ENCODE peak calls at places on chromosome 19, in seven cellular contexts. One of them, this sample, is unnamed.
A peak's percentile ranks its signal among the peaks of the same experiment; 100 is the strongest.

GRCh38 chr19:38737921-38738731 is 6.1 kb downstream of the CAPN12 start:
- DNase-seq in AG04450: no peak
- DNase-seq in anterior cingulate cortex: no peak
- DNase-seq in upper lobe of right lung: peak; percentile 63
- DNase-seq in CD8-positive, alpha-beta T cell: no peak
- DNase-seq in tibial artery: no peak
- DNase-seq in stimulated activated CD4-positive, alpha-beta T cell treated with anti-CD3 and anti-CD28 coated beads, TNF-alpha, amount 100 ng/mL, for 48 hours: no peak
- DNase-seq in this sample: no peak

GRCh38 chr19:54165222-54165621 is 5.7 kb upstream of the LENG1 start:
- DNase-seq in stimulated activated CD4-positive, alpha-beta T cell treated with anti-CD3 and anti-CD28 coated beads, TNF-alpha, amount 100 ng/mL, for 48 hours: no peak
- DNase-seq in AG04450: no peak
- DNase-seq in upper lobe of right lung: no peak
- DNase-seq in CD8-positive, alpha-beta T cell: no peak
- DNase-seq in anterior cingulate cortex: no peak
- DNase-seq in tibial artery: no peak
- DNase-seq in this sample: no peak

GRCh38 chr19:13644648-13645047 is 119.7 kb upstream of the MRI1 start:
- DNase-seq in tibial artery: no peak
- DNase-seq in stimulated activated CD4-positive, alpha-beta T cell treated with anti-CD3 and anti-CD28 coated beads, TNF-alpha, amount 100 ng/mL, for 48 hours: no peak
- DNase-seq in anterior cingulate cortex: no peak
- DNase-seq in upper lobe of right lung: no peak
- DNase-seq in AG04450: no peak
- DNase-seq in CD8-positive, alpha-beta T cell: no peak
- DNase-seq in this sample: no peak

GRCh38 chr19:11322269-11323024 is 17.0 kb downstream of the RAB3D start:
- DNase-seq in CD8-positive, alpha-beta T cell: no peak
- DNase-seq in anterior cingulate cortex: no peak
- DNase-seq in stimulated activated CD4-positive, alpha-beta T cell treated with anti-CD3 and anti-CD28 coated beads, TNF-alpha, amount 100 ng/mL, for 48 hours: no peak
- DNase-seq in tibial artery: no peak
- DNase-seq in AG04450: no peak
- DNase-seq in upper lobe of right lung: no peak
- DNase-seq in this sample: no peak

GRCh38 chr19:35501684-35502083 is 11.4 kb upstream of the KRTDAP start:
- DNase-seq in tibial artery: no peak
- DNase-seq in upper lobe of right lung: no peak
- DNase-seq in anterior cingulate cortex: no peak
- DNase-seq in AG04450: no peak
- DNase-seq in stimulated activated CD4-positive, alpha-beta T cell treated with anti-CD3 and anti-CD28 coated beads, TNF-alpha, amount 100 ng/mL, for 48 hours: no peak
- DNase-seq in CD8-positive, alpha-beta T cell: no peak
- DNase-seq in this sample: no peak

GRCh38 chr19:33429891-33430673 is 56.6 kb downstream of the CEBPG start:
- DNase-seq in stimulated activated CD4-positive, alpha-beta T cell treated with anti-CD3 and anti-CD28 coated beads, TNF-alpha, amount 100 ng/mL, for 48 hours: no peak
- DNase-seq in upper lobe of right lung: peak; percentile 50
- DNase-seq in AG04450: no peak
- DNase-seq in tibial artery: no peak
- DNase-seq in anterior cingulate cortex: no peak
- DNase-seq in CD8-positive, alpha-beta T cell: peak; percentile 13
- DNase-seq in this sample: no peak

GRCh38 chr19:5624154-5624663 is 1.3 kb downstream of the SAFB start:
- DNase-seq in CD8-positive, alpha-beta T cell: peak; percentile 24
- DNase-seq in upper lobe of right lung: peak; percentile 72
- DNase-seq in anterior cingulate cortex: peak; percentile 5
- DNase-seq in AG04450: no peak
- DNase-seq in stimulated activated CD4-positive, alpha-beta T cell treated with anti-CD3 and anti-CD28 coated beads, TNF-alpha, amount 100 ng/mL, for 48 hours: no peak
- DNase-seq in tibial artery: peak; percentile 55
- DNase-seq in this sample: no peak

GRCh38 chr19:20423381-20424207 is 142.0 kb downstream of the ZNF737 start:
- DNase-seq in stimulated activated CD4-positive, alpha-beta T cell treated with anti-CD3 and anti-CD28 coated beads, TNF-alpha, amount 100 ng/mL, for 48 hours: peak; percentile 13
- DNase-seq in CD8-positive, alpha-beta T cell: peak; percentile 30
- DNase-seq in tibial artery: peak; percentile 65
- DNase-seq in AG04450: no peak
- DNase-seq in anterior cingulate cortex: peak; percentile 20
- DNase-seq in upper lobe of right lung: peak; percentile 82
- DNase-seq in this sample: no peak

GRCh38 chr19:2251577-2252480 is 2.7 kb downstream of the AMH start:
- DNase-seq in stimulated activated CD4-positive, alpha-beta T cell treated with anti-CD3 and anti-CD28 coated beads, TNF-alpha, amount 100 ng/mL, for 48 hours: no peak
- DNase-seq in upper lobe of right lung: no peak
- DNase-seq in AG04450: no peak
- DNase-seq in CD8-positive, alpha-beta T cell: no peak
- DNase-seq in tibial artery: no peak
- DNase-seq in anterior cingulate cortex: no peak
- DNase-seq in this sample: no peak

GRCh38 chr19:4144666-4145261 is 8.7 kb upstream of the CREB3L3 start:
- DNase-seq in stimulated activated CD4-positive, alpha-beta T cell treated with anti-CD3 and anti-CD28 coated beads, TNF-alpha, amount 100 ng/mL, for 48 hours: no peak
- DNase-seq in upper lobe of right lung: no peak
- DNase-seq in CD8-positive, alpha-beta T cell: no peak
- DNase-seq in tibial artery: no peak
- DNase-seq in anterior cingulate cortex: no peak
- DNase-seq in AG04450: no peak
- DNase-seq in this sample: no peak

GRCh38 chr19:48795855-48796142 is 15.0 kb downstream of the BCAT2 start:
- DNase-seq in stimulated activated CD4-positive, alpha-beta T cell treated with anti-CD3 and anti-CD28 coated beads, TNF-alpha, amount 100 ng/mL, for 48 hours: no peak
- DNase-seq in AG04450: no peak
- DNase-seq in CD8-positive, alpha-beta T cell: no peak
- DNase-seq in upper lobe of right lung: no peak
- DNase-seq in tibial artery: peak; percentile 68
- DNase-seq in anterior cingulate cortex: peak; percentile 33
- DNase-seq in this sample: no peak

GRCh38 chr19:45245334-45245787 is at the start of gene EXOC3L2:
- DNase-seq in upper lobe of right lung: no peak
- DNase-seq in CD8-positive, alpha-beta T cell: no peak
- DNase-seq in stimulated activated CD4-positive, alpha-beta T cell treated with anti-CD3 and anti-CD28 coated beads, TNF-alpha, amount 100 ng/mL, for 48 hours: no peak
- DNase-seq in anterior cingulate cortex: no peak
- DNase-seq in tibial artery: no peak
- DNase-seq in AG04450: no peak
- DNase-seq in this sample: no peak

GRCh38 chr19:5345895-5346386 is 5.3 kb upstream of the PTPRS start:
- DNase-seq in anterior cingulate cortex: no peak
- DNase-seq in CD8-positive, alpha-beta T cell: no peak
- DNase-seq in tibial artery: no peak
- DNase-seq in upper lobe of right lung: no peak
- DNase-seq in stimulated activated CD4-positive, alpha-beta T cell treated with anti-CD3 and anti-CD28 coated beads, TNF-alpha, amount 100 ng/mL, for 48 hours: no peak
- DNase-seq in AG04450: no peak
- DNase-seq in this sample: no peak

GRCh38 chr19:8090932-8091331 is 38.4 kb downstream of the CCL25 start:
- DNase-seq in CD8-positive, alpha-beta T cell: no peak
- DNase-seq in stimulated activated CD4-positive, alpha-beta T cell treated with anti-CD3 and anti-CD28 coated beads, TNF-alpha, amount 100 ng/mL, for 48 hours: no peak
- DNase-seq in upper lobe of right lung: no peak
- DNase-seq in tibial artery: no peak
- DNase-seq in anterior cingulate cortex: no peak
- DNase-seq in AG04450: no peak
- DNase-seq in this sample: no peak

GRCh38 chr19:3471954-3472655 is 8.2 kb downstream of the SMIM24 start:
- DNase-seq in CD8-positive, alpha-beta T cell: peak; percentile 33
- DNase-seq in stimulated activated CD4-positive, alpha-beta T cell treated with anti-CD3 and anti-CD28 coated beads, TNF-alpha, amount 100 ng/mL, for 48 hours: no peak
- DNase-seq in tibial artery: no peak
- DNase-seq in anterior cingulate cortex: no peak
- DNase-seq in upper lobe of right lung: peak; percentile 77
- DNase-seq in AG04450: no peak
- DNase-seq in this sample: no peak

GRCh38 chr19:47446534-47447469 is 24.9 kb downstream of the SLC8A2 start:
- DNase-seq in anterior cingulate cortex: no peak
- DNase-seq in stimulated activated CD4-positive, alpha-beta T cell treated with anti-CD3 and anti-CD28 coated beads, TNF-alpha, amount 100 ng/mL, for 48 hours: no peak
- DNase-seq in upper lobe of right lung: peak; percentile 81
- DNase-seq in AG04450: no peak
- DNase-seq in tibial artery: no peak
- DNase-seq in CD8-positive, alpha-beta T cell: no peak
- DNase-seq in this sample: no peak

GRCh38 chr19:10895920-10896319 is 24.6 kb downstream of the CARM1 start:
- DNase-seq in CD8-positive, alpha-beta T cell: no peak
- DNase-seq in AG04450: no peak
- DNase-seq in upper lobe of right lung: no peak
- DNase-seq in tibial artery: no peak
- DNase-seq in anterior cingulate cortex: no peak
- DNase-seq in stimulated activated CD4-positive, alpha-beta T cell treated with anti-CD3 and anti-CD28 coated beads, TNF-alpha, amount 100 ng/mL, for 48 hours: no peak
- DNase-seq in this sample: no peak